ENCODE peak calls at places on chromosomes 16 and 17, in five cellular contexts. T is SK-N-SH, B is HCT116, V is GM12878, U is H1. I is an unnamed sample.

GRCh38 chr17:19454074-19454473 is 43.0 kb downstream of the RNF112 start:
- DNase-seq in T (no peak), B (no peak), V (no peak), U (no peak), I (no peak)

GRCh38 chr16:67915831-67916723 is 15.6 kb downstream of the CTRL start:
- DNase-seq in T (peak), B (no peak), V (no peak), U (no peak), I (no peak)

GRCh38 chr16:75750516-75750915 is 24.2 kb upstream of the CPHXL start:
- DNase-seq in T (no peak), B (no peak), V (no peak), U (no peak), I (no peak)

GRCh38 chr17:77933777-77934398 is 24.6 kb upstream of the TNRC6C start:
- DNase-seq in T (no peak), B (no peak), V (no peak), U (no peak), I (no peak)

GRCh38 chr17:9905902-9906301 is 831 bp upstream of the RCVRN start:
- DNase-seq in T (peak), B (peak), V (no peak), U (no peak), I (no peak)

GRCh38 chr16:25553711-25554436 is 137.9 kb upstream of the HS3ST4 start:
- DNase-seq in T (no peak), B (no peak), V (no peak), U (no peak), I (no peak)

GRCh38 chr17:20203761-20204263 is 194.7 kb downstream of the SPECC1 start:
- DNase-seq in T (no peak), B (no peak), V (peak), U (no peak), I (no peak)

GRCh38 chr17:7445011-7445927 is at the start of gene CHRNB1:
- DNase-seq in T (peak), B (peak), V (no peak), U (peak), I (no peak)

GRCh38 chr17:54864636-54865420 is 35.8 kb upstream of the TOM1L1 start:
- DNase-seq in T (no peak), B (no peak), V (no peak), U (no peak), I (no peak)

GRCh38 chr16:8146613-8147012 is 443.7 kb downstream of the TMEM114 start:
- DNase-seq in T (no peak), B (no peak), V (no peak), U (no peak), I (no peak)

GRCh38 chr16:87765473-87765775 is 362 bp downstream of the KLHDC4 start:
- DNase-seq in T (peak), B (no peak), V (no peak), U (no peak), I (no peak)

GRCh38 chr16:17343729-17344128 is 127.0 kb downstream of the XYLT1 start:
- DNase-seq in T (no peak), B (no peak), V (no peak), U (no peak), I (no peak)

GRCh38 chr17:6498798-6499540 is 54.7 kb downstream of the PIMREG start:
- DNase-seq in T (no peak), B (no peak), V (no peak), U (no peak), I (no peak)

GRCh38 chr17:52306314-52306713 is 147.8 kb upstream of the CA10 start:
- DNase-seq in T (no peak), B (no peak), V (no peak), U (no peak), I (no peak)

GRCh38 chr17:65762973-65763372 is 201.5 kb upstream of the AXIN2 start:
- DNase-seq in T (no peak), B (no peak), V (no peak), U (no peak), I (no peak)

GRCh38 chr16:83968483-83968865 is 430 bp downstream of the NECAB2 start:
- DNase-seq in T (peak), B (no peak), V (no peak), U (no peak), I (no peak)

GRCh38 chr17:40072481-40073346 is 9.9 kb downstream of the THRA start:
- DNase-seq in T (peak), B (no peak), V (no peak), U (no peak), I (no peak)

GRCh38 chr17:64025732-64026294 is 5.4 kb upstream of the ICAM2 start:
- DNase-seq in T (peak), B (peak), V (peak), U (peak), I (peak)

GRCh38 chr16:86039606-86040005 is 140.6 kb downstream of the IRF8 start:
- DNase-seq in T (no peak), B (no peak), V (no peak), U (no peak), I (no peak)

GRCh38 chr16:72111653-72112451 is 18.2 kb downstream of the DHX38 start:
- DNase-seq in T (no peak), B (no peak), V (no peak), U (no peak), I (no peak)

GRCh38 chr16:57750796-57751538 is 15.4 kb downstream of the KATNB1 start:
- DNase-seq in T (no peak), B (no peak), V (no peak), U (no peak), I (no peak)

DNA sequence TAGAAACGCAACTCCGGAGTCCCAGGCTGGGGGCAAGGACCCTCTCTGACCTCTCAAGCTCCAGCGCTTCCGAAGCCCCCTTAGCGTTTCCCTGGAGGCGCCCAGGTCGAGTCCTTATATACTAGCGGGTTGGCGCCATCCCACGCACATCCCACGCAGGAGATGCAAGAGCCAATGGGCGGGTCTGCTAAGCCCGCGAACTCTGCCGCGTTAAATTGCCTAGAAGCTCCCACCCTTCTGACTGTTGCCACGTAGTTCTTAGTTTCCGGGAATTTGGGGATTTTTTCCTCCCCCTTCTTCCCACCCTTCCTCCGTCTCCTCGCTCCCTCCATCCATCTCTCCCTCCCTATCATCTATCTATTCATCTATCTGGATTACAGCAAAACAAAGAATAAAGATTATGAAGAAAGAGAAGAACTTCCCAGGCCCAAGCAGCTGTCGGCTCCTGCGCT is at the start of gene SLFN11:
- DNase-seq in T (peak), B (no peak), V (peak), U (no peak), I (no peak)
- TF ChIP-seq SIN3A in T (no peak), B (no peak), V (no peak), U (no peak), I (no peak)

GRCh38 chr17:61420745-61421398 is 21.2 kb downstream of the TBX2 start:
- DNase-seq in T (no peak), B (no peak), V (no peak), U (no peak), I (no peak)
- TF ChIP-seq SIN3A in T (no peak), B (no peak), V (no peak), U (no peak), I (no peak)

DNA sequence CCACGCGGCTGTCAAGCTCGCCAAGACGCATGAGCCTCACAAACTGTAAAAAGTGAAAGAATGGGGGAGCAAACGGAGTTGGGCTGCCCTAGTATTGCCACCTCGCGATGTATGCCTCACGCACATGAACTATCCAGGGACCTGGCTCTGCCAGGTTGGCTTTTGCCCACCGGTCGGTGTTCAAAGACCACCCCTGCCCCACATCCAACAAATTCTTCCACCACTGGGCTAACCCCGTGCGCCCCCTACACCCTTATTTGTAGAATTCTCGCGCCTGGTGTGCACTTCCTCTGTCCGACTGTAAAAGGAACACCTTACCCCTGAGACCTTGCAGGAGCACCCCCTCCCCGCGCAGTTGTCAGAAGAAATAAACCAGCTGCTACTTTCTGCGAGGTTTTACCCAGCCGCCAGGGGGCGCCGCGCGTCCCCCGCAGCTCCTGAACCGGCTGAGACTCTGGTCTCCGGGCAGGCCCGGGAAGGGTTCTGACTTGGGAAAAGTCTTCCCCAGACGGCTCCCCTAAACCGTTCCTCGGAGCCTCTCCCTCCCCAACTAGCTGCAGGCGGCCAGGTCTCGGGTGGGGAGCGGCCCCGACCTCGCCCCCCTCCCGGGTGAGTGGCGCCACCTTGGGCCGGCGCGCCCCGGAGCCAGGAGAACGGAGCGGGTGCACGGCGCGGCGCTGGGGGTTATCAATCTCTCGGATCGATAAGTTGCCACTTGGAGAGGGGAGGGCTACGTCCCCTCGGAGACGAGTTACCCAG is 1.7 kb upstream of the ZNF423 start:
- DNase-seq in T (peak), B (peak), V (no peak), U (peak), I (no peak)
- TF ChIP-seq SIN3A in T (no peak), B (no peak), V (no peak), U (peak), I (no peak)

GRCh38 chr17:81150379-81151038 is 14.8 kb upstream of the PVALEF start:
- DNase-seq in T (no peak), B (no peak), V (no peak), U (no peak), I (no peak)
- TF ChIP-seq SIN3A in T (no peak), B (no peak), V (no peak), U (no peak), I (no peak)

GRCh38 chr16:54926166-54926838 is 4.4 kb upstream of the IRX5 start:
- DNase-seq in T (no peak), B (no peak), V (no peak), U (no peak), I (no peak)
- TF ChIP-seq SIN3A in T (no peak), B (no peak), V (no peak), U (no peak), I (no peak)

GRCh38 chr16:29007865-29008593 is 23.2 kb downstream of the LAT start:
- DNase-seq in T (no peak), B (no peak), V (no peak), U (no peak), I (no peak)
- TF ChIP-seq SIN3A in T (no peak), B (no peak), V (no peak), U (no peak), I (no peak)

DNA sequence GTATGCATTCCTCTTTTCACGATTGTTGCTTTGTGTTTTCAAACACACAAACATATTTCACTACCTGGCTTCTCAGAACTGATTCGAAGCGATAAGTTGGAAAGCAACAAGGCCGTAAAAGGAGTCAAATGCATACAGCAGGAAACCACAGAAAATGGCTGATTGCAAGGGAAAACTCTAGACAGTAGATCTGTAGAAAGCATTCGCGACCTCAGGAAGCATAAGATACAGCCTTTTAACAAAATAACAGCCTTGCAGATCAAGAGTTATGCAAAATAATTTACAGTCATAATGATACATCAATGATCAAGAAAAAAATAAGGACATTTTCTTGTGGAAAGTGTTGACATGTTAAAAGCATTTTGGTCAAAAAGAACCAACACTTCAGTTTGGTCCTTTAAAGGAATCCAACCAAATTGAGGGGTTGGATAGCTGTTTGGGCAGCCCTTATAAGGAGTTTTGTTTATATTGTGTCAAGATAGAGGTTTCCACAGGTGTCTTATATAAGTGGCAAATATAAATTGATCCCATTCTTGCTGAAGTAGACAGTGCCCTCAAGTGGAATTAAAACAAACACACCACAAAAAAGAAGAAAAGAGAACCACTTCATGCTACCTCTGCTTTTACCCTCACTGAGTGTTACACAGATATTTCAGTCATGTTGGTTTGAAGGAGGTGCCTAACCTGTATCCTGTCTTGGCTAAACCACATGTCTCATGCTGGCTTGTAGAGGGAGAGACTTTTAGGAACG is 5.5 kb downstream of the CYLD start:
- DNase-seq in T (peak), B (peak), V (peak), U (no peak), I (no peak)
- TF ChIP-seq SIN3A in T (no peak), B (no peak), V (no peak), U (no peak), I (no peak)

DNA sequence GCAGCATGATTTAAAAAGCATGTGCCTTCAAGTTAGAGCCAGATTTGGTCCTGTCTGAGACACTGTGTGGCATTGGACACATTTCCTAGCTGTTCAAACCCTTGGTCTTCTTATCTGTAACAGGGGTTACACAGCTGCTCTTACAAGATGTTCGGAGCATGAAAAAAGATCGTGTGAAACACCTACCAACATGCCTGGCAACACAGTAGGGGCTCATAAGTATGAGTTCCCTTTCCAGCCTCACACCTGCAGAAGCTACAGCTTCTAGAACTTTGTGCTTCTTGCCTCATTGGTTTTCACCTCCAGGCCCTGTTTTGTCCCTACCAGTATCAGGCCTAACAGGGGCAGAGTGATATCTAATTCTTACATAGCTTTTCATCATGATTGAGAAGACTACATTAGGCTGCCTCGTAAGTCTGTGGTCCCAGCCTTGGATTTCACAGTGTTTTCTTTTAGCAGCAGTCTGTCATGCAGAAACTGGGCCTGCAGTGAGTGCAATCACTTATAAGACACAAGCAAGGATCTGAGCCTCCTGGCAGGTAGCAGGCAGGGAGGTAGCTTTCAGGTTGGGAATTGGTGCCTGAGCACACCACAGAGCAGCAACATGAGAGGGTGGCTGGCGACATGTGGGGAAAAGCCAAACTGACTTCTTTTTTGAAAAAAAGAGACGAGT is 78.8 kb downstream of the CCDC182 start:
- DNase-seq in T (no peak), B (no peak), V (no peak), U (no peak), I (no peak)
- TF ChIP-seq SIN3A in T (no peak), B (no peak), V (no peak), U (no peak), I (no peak)

GRCh38 chr16:3780570-3780969 is 63.2 kb upstream of the TRAP1 start:
- DNase-seq in T (peak), B (no peak), V (no peak), U (no peak), I (no peak)
- TF ChIP-seq SIN3A in T (no peak), B (no peak), V (no peak), U (no peak), I (no peak)

I was measured in Panc1.